ENCODE peak calls at places on chromosome 16, in five cellular contexts. One of them, this sample, is unnamed. For H3K4me1, the result is how much of the 10 kb centered on the place peaks cover.

GRCh38 chr16:47907109-47907508 is 248.7 kb downstream of the ABCC12 start:
- DNase-seq in GM12878: no peak
- DNase-seq in A549: no peak
- DNase-seq in SK-N-SH: no peak
- DNase-seq in IMR-90: no peak
- DNase-seq in this sample: no peak

GRCh38 chr16:11705311-11705710 is 37.1 kb downstream of the SNN start:
- DNase-seq in A549: no peak
- DNase-seq in SK-N-SH: no peak
- DNase-seq in IMR-90: no peak
- DNase-seq in GM12878: no peak
- DNase-seq in this sample: no peak

GRCh38 chr16:69859105-69859969 is 91.8 kb upstream of the CLEC18A start:
- DNase-seq in A549: peak
- DNase-seq in SK-N-SH: peak
- DNase-seq in GM12878: no peak
- DNase-seq in IMR-90: no peak
- DNase-seq in this sample: peak

GRCh38 chr16:13108126-13108525 is 206.7 kb downstream of the SHISA9 start:
- DNase-seq in A549: no peak
- DNase-seq in GM12878: no peak
- DNase-seq in IMR-90: no peak
- DNase-seq in SK-N-SH: no peak
- DNase-seq in this sample: no peak

GRCh38 chr16:3027488-3027795 is 3.6 kb downstream of the THOC6 start:
- DNase-seq in IMR-90: no peak
- DNase-seq in A549: no peak
- DNase-seq in GM12878: no peak
- DNase-seq in SK-N-SH: no peak
- DNase-seq in this sample: no peak

GRCh38 chr16:21685034-21685455 is 21.3 kb downstream of the OTOA start:
- DNase-seq in GM12878: no peak
- DNase-seq in A549: no peak
- DNase-seq in SK-N-SH: no peak
- DNase-seq in IMR-90: no peak
- DNase-seq in this sample: peak

GRCh38 chr16:75762746-75763145 is 36.5 kb upstream of the CPHXL start:
- DNase-seq in A549: no peak
- DNase-seq in GM12878: no peak
- DNase-seq in SK-N-SH: no peak
- DNase-seq in IMR-90: no peak
- DNase-seq in this sample: no peak

GRCh38 chr16:24988593-24989338 is 26.4 kb downstream of the ARHGAP17 start:
- DNase-seq in A549: peak
- DNase-seq in IMR-90: peak
- DNase-seq in GM12878: no peak
- DNase-seq in SK-N-SH: peak
- DNase-seq in this sample: no peak

GRCh38 chr16:66036162-66036561 is 330.3 kb upstream of the CDH5 start:
- DNase-seq in GM12878: no peak
- DNase-seq in A549: no peak
- DNase-seq in IMR-90: peak
- DNase-seq in SK-N-SH: no peak
- DNase-seq in this sample: no peak

GRCh38 chr16:17921357-17921978 is 415.1 kb downstream of the NPIPA8 start:
- DNase-seq in A549: no peak
- DNase-seq in SK-N-SH: peak
- DNase-seq in IMR-90: no peak
- DNase-seq in GM12878: no peak
- DNase-seq in this sample: peak

GRCh38 chr16:68296693-68297092 is 14.1 kb downstream of the SLC7A6OS start:
- DNase-seq in IMR-90: no peak
- DNase-seq in SK-N-SH: no peak
- DNase-seq in GM12878: no peak
- DNase-seq in A549: no peak
- DNase-seq in this sample: no peak

GRCh38 chr16:67429053-67429798 is 1.7 kb upstream of the HSD11B2 start:
- DNase-seq in A549: no peak
- DNase-seq in SK-N-SH: no peak
- DNase-seq in IMR-90: no peak
- DNase-seq in GM12878: no peak
- DNase-seq in this sample: no peak

GRCh38 chr16:17404903-17405691 is 65.7 kb downstream of the XYLT1 start:
- DNase-seq in A549: no peak
- DNase-seq in SK-N-SH: peak
- DNase-seq in IMR-90: peak
- DNase-seq in GM12878: no peak
- DNase-seq in this sample: no peak

GRCh38 chr16:86874141-86874540 is 295.8 kb downstream of the FOXL1 start:
- DNase-seq in SK-N-SH: peak
- DNase-seq in A549: no peak
- DNase-seq in IMR-90: no peak
- DNase-seq in GM12878: no peak
- DNase-seq in this sample: peak

GRCh38 chr16:82340531-82340930 is 170.5 kb upstream of the MPHOSPH6 start:
- DNase-seq in SK-N-SH: no peak
- DNase-seq in A549: no peak
- DNase-seq in IMR-90: no peak
- DNase-seq in GM12878: no peak
- DNase-seq in this sample: no peak

GRCh38 chr16:22397931-22398330 is 23.5 kb upstream of the CDR2 start:
- DNase-seq in IMR-90: no peak
- DNase-seq in GM12878: no peak
- DNase-seq in A549: no peak
- DNase-seq in SK-N-SH: no peak
- DNase-seq in this sample: no peak

DNA sequence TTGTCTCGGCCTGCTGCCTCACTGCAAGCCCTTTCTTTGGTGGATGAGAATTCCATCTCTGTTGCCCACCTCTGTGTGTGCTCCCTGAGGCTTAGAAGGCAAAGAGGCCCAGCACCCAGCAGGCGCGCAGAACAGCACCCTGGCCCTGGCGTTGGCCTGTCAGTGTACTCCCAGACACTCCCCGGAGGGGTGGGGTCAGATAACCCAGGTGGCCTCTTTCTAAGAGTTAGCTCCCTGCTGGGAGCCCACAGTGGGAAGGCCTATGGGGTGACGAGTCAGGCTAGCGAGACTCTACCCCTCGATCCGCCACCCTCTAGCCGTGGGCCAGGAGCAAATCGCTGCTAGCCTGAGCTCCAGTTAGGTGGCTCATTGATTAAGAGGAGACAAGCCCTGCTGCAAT is 38.1 kb downstream of the SRL start:
- DNase-seq in SK-N-SH: no peak
- DNase-seq in IMR-90: no peak
- DNase-seq in GM12878: no peak
- DNase-seq in A549: no peak
- DNase-seq in this sample: no peak
- TF ChIP-seq RCOR1 in SK-N-SH: no peak
- TF ChIP-seq RCOR1 in IMR-90: no peak
- TF ChIP-seq RCOR1 in GM12878: no peak
- TF ChIP-seq RCOR1 in A549: no peak
- TF ChIP-seq RCOR1 in this sample: no peak

DNA sequence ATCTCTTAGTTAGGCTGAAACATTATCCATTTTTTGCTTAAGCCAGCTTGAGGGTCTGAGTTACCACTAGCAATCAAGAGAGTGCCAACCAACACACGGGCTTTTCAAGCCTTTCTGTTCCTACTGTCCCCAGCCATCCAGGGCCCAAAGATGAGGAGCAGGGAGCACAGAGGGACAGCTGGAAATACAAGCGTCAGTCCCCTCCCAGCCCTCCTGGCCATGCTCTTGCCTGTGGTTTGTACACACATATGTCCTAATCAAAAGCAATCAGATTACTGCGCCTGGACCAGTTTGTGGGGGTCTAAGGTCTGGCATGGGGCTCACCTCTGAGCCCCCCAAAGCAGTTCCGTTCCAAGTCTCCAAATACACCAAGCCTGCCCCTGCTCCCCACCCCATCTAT is 3.5 kb downstream of the CORO7 start:
- DNase-seq in A549: no peak
- DNase-seq in GM12878: no peak
- DNase-seq in IMR-90: no peak
- DNase-seq in SK-N-SH: no peak
- DNase-seq in this sample: no peak
- H3K4me1 ChIP-seq in A549: under half
- H3K4me1 ChIP-seq in GM12878: under half
- H3K4me1 ChIP-seq in IMR-90: under half
- H3K4me1 ChIP-seq in SK-N-SH: under half
- H3K4me1 ChIP-seq in this sample: under half

DNA sequence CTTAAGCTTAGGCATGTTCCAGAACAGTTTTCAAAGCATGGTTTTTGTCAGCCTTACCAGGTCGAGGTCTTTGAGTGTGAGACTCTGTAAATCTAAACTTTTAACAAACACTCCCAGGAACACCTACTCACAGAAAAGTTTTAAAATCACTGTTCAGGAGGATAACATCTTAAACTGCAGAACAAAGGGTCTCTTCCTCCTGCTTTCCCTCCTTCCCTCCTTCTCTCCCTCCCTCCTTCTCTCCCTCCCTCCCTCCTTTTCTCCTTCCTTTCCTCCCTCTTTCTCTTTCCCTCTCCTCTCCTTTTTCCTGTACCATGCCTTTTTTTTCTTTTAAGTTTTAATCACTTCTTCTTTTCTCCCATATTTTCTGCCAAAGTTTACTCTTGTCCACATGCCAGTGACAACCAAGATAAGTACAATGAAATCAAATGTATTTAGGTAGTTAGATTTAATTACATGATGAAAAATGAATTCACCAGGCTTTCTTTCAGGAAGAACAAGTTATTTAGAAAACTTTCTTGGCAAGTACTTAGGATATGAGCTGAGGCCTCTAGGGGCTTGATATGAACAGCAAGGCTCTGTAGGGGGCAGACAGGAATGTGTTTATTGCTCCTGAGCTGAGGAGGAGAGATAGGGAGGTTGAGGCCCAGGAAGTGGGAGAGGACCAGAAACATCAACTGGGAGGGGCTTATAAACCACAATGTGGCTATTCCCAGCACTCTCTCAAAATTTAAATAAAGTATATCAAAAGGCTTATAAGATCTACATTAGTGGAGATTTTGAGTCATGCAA is 153.7 kb upstream of the MAF start:
- DNase-seq in GM12878: no peak
- DNase-seq in IMR-90: no peak
- DNase-seq in A549: no peak
- DNase-seq in SK-N-SH: no peak
- DNase-seq in this sample: no peak
- TF ChIP-seq RCOR1 in GM12878: no peak
- TF ChIP-seq RCOR1 in IMR-90: no peak
- TF ChIP-seq RCOR1 in A549: no peak
- TF ChIP-seq RCOR1 in SK-N-SH: no peak
- TF ChIP-seq RCOR1 in this sample: no peak

DNA sequence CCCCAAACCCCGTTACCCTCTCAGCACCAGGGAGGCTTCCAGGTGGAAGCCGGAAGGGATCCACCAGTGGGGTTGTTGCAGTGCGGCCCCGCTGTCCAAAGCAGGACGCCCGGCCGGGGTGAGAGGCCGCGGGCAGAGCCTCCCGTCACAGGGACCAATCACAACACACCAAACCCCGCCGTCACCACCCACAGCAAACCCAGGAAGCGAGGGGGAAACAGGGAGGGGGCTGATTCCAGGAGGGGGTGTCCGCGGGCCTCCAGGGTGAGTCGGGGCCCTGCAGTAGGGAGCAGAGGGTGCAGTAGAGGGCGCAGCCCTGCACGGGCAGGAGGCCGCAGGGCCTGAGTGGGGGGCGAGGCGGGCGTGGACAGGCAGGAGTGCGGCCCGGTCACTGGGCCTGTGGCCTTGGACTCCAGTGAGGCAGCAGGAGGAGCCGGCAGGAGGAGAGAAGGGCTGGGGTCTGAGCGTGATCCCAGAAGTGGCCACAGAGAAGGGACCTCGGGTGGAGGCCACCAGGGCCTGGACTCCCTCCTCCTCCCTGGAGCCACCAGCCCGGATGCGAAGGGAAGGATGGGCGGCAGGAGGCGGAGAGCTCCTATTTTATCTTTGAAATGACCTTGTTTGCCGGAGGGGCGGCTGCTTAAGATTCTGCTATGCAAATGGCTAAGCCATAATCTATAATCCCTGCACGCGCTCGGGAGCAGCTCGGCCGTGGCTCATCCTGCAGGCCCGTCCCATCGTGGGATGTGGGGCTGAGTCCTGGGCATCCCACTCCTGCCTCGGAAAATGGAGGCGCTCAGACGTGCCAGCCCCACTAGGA is 41.5 kb downstream of the ZFPM1 start:
- DNase-seq in GM12878: no peak
- DNase-seq in A549: no peak
- DNase-seq in SK-N-SH: no peak
- DNase-seq in IMR-90: no peak
- DNase-seq in this sample: peak
- H3K4me1 ChIP-seq in GM12878: under half
- H3K4me1 ChIP-seq in A549: under half
- H3K4me1 ChIP-seq in SK-N-SH: under half
- H3K4me1 ChIP-seq in IMR-90: under half
- H3K4me1 ChIP-seq in this sample: half or more